ENCODE peak calls at places on chromosomes 16 and 17, in seven cellular contexts. One of them, this sample, is unnamed. For H3K27me3, the result is how much of the 10 kb centered on the place peaks cover.

GRCh38 chr16:27640277-27640600 is 90.3 kb downstream of the KATNIP start:
- DNase-seq in GM23248: no peak
- DNase-seq in GM23338: peak
- DNase-seq in hepatocyte: no peak
- DNase-seq in PC-3: peak
- DNase-seq in MM.1S: no peak
- DNase-seq in HCT116: no peak
- DNase-seq in this sample: no peak

GRCh38 chr16:86971251-86971650 is 345.9 kb downstream of the C16orf95 start:
- DNase-seq in PC-3: no peak
- DNase-seq in GM23248: no peak
- DNase-seq in HCT116: no peak
- DNase-seq in GM23338: no peak
- DNase-seq in MM.1S: no peak
- DNase-seq in hepatocyte: no peak
- DNase-seq in this sample: no peak

GRCh38 chr17:21272881-21273839 is 11.4 kb upstream of the MAP2K3 start:
- DNase-seq in MM.1S: no peak
- DNase-seq in PC-3: peak
- DNase-seq in GM23248: no peak
- DNase-seq in GM23338: no peak
- DNase-seq in HCT116: no peak
- DNase-seq in hepatocyte: no peak
- DNase-seq in this sample: no peak

GRCh38 chr16:23222929-23223328 is 40.4 kb downstream of the SCNN1G start:
- DNase-seq in MM.1S: no peak
- DNase-seq in HCT116: no peak
- DNase-seq in GM23338: peak
- DNase-seq in PC-3: no peak
- DNase-seq in hepatocyte: no peak
- DNase-seq in GM23248: no peak
- DNase-seq in this sample: no peak

GRCh38 chr17:32855620-32856019 is 21.3 kb downstream of the MYO1D start:
- DNase-seq in PC-3: no peak
- DNase-seq in hepatocyte: no peak
- DNase-seq in GM23248: no peak
- DNase-seq in GM23338: no peak
- DNase-seq in HCT116: no peak
- DNase-seq in MM.1S: no peak
- DNase-seq in this sample: no peak

GRCh38 chr17:6893382-6894205 is 62.1 kb upstream of the TEKT1 start:
- DNase-seq in MM.1S: no peak
- DNase-seq in GM23338: peak
- DNase-seq in hepatocyte: no peak
- DNase-seq in PC-3: no peak
- DNase-seq in GM23248: no peak
- DNase-seq in HCT116: no peak
- DNase-seq in this sample: peak

GRCh38 chr17:47076171-47076570 is 97.1 kb upstream of the RPRML start:
- DNase-seq in hepatocyte: no peak
- DNase-seq in MM.1S: no peak
- DNase-seq in PC-3: no peak
- DNase-seq in GM23338: no peak
- DNase-seq in GM23248: peak
- DNase-seq in HCT116: no peak
- DNase-seq in this sample: no peak

GRCh38 chr16:49824600-49824999 is 31.3 kb downstream of the ZNF423 start:
- DNase-seq in GM23338: peak
- DNase-seq in GM23248: no peak
- DNase-seq in MM.1S: no peak
- DNase-seq in PC-3: no peak
- DNase-seq in HCT116: no peak
- DNase-seq in hepatocyte: no peak
- DNase-seq in this sample: no peak

DNA sequence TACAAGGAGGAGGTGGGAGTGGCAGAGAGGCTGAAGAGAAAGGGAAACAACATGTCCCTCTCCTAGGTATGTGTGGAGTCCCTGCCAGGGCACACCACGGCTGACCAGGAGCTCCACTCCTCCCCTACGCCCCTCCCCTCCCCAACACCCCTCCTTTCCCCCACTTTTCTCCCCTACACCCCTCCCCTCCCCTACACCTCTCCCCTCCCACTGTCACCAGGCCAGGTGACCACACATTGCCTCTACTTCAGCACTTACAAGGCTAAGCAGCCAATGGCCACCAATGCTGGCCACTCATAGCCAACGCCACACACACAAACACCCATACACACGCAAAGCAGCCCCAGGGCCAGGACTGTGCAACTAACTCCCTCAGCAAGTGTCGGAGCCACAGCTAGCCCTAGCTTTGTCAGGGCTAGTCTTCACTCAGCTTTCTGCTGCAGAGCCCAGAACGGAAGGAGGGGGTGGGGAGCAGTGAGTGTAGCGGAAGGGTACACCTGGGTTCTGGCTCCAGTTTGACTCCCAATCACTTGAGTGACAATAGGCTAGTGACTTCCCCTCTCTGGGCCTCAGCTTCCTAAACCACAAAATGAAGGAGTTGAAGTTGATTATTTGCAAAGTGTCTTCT is 8.2 kb downstream of the CAVIN1 start:
- DNase-seq in GM23338: no peak
- DNase-seq in GM23248: no peak
- DNase-seq in hepatocyte: no peak
- DNase-seq in HCT116: no peak
- DNase-seq in PC-3: no peak
- DNase-seq in MM.1S: peak
- DNase-seq in this sample: no peak
- TF ChIP-seq EZH2phosphoT487 in GM23338: no peak
- TF ChIP-seq EZH2phosphoT487 in GM23248: no peak
- TF ChIP-seq EZH2phosphoT487 in hepatocyte: no peak
- TF ChIP-seq EZH2phosphoT487 in HCT116: no peak
- TF ChIP-seq EZH2phosphoT487 in PC-3: no peak
- TF ChIP-seq EZH2phosphoT487 in MM.1S: no peak
- TF ChIP-seq EZH2phosphoT487 in this sample: no peak

GRCh38 chr16:55660026-55660425 is 4.2 kb downstream of the SLC6A2 start:
- DNase-seq in GM23338: no peak
- DNase-seq in GM23248: no peak
- DNase-seq in PC-3: no peak
- DNase-seq in hepatocyte: no peak
- DNase-seq in HCT116: no peak
- DNase-seq in MM.1S: no peak
- DNase-seq in this sample: no peak

GRCh38 chr16:55655709-55656694 is at the start of gene SLC6A2:
- DNase-seq in HCT116: no peak
- DNase-seq in GM23248: peak
- DNase-seq in GM23338: peak
- DNase-seq in PC-3: no peak
- DNase-seq in MM.1S: no peak
- DNase-seq in hepatocyte: peak
- DNase-seq in this sample: peak

GRCh38 chr16:55657616-55658015 is 1.8 kb downstream of the SLC6A2 start:
- DNase-seq in MM.1S: no peak
- DNase-seq in GM23338: no peak
- DNase-seq in hepatocyte: no peak
- DNase-seq in HCT116: no peak
- DNase-seq in GM23248: no peak
- DNase-seq in PC-3: no peak
- DNase-seq in this sample: no peak

GRCh38 chr16:55655381-55655708 is 443 bp upstream of the SLC6A2 start:
- DNase-seq in hepatocyte: no peak
- DNase-seq in HCT116: no peak
- DNase-seq in GM23338: no peak
- DNase-seq in GM23248: no peak
- DNase-seq in MM.1S: no peak
- DNase-seq in PC-3: no peak
- DNase-seq in this sample: no peak

GRCh38 chr16:55656695-55657092 is 906 bp downstream of the SLC6A2 start:
- DNase-seq in PC-3: no peak
- DNase-seq in GM23248: no peak
- DNase-seq in MM.1S: no peak
- DNase-seq in HCT116: no peak
- DNase-seq in GM23338: no peak
- DNase-seq in hepatocyte: no peak
- DNase-seq in this sample: no peak
- TF ChIP-seq EZH2 in PC-3: no peak
- TF ChIP-seq EZH2 in GM23248: no peak
- TF ChIP-seq EZH2 in MM.1S: no peak
- TF ChIP-seq EZH2 in HCT116: no peak
- TF ChIP-seq EZH2 in GM23338: peak
- TF ChIP-seq EZH2 in hepatocyte: no peak
- TF ChIP-seq EZH2 in this sample: peak

GRCh38 chr17:81121841-81122733 is 43.2 kb upstream of the PVALEF start:
- DNase-seq in MM.1S: no peak
- DNase-seq in GM23338: peak
- DNase-seq in HCT116: no peak
- DNase-seq in PC-3: no peak
- DNase-seq in hepatocyte: no peak
- DNase-seq in GM23248: peak
- DNase-seq in this sample: no peak

GRCh38 chr17:81120149-81120484 is 45.2 kb upstream of the PVALEF start:
- DNase-seq in MM.1S: no peak
- DNase-seq in GM23248: no peak
- DNase-seq in GM23338: no peak
- DNase-seq in hepatocyte: no peak
- DNase-seq in HCT116: no peak
- DNase-seq in PC-3: peak
- DNase-seq in this sample: peak

GRCh38 chr17:81119223-81120148 is 45.8 kb upstream of the PVALEF start:
- DNase-seq in MM.1S: peak
- DNase-seq in HCT116: peak
- DNase-seq in hepatocyte: peak
- DNase-seq in GM23338: peak
- DNase-seq in PC-3: peak
- DNase-seq in GM23248: peak
- DNase-seq in this sample: peak

GRCh38 chr17:81123052-81124048 is 42.0 kb upstream of the PVALEF start:
- DNase-seq in HCT116: no peak
- DNase-seq in GM23338: no peak
- DNase-seq in GM23248: no peak
- DNase-seq in PC-3: no peak
- DNase-seq in MM.1S: no peak
- DNase-seq in hepatocyte: no peak
- DNase-seq in this sample: no peak

DNA sequence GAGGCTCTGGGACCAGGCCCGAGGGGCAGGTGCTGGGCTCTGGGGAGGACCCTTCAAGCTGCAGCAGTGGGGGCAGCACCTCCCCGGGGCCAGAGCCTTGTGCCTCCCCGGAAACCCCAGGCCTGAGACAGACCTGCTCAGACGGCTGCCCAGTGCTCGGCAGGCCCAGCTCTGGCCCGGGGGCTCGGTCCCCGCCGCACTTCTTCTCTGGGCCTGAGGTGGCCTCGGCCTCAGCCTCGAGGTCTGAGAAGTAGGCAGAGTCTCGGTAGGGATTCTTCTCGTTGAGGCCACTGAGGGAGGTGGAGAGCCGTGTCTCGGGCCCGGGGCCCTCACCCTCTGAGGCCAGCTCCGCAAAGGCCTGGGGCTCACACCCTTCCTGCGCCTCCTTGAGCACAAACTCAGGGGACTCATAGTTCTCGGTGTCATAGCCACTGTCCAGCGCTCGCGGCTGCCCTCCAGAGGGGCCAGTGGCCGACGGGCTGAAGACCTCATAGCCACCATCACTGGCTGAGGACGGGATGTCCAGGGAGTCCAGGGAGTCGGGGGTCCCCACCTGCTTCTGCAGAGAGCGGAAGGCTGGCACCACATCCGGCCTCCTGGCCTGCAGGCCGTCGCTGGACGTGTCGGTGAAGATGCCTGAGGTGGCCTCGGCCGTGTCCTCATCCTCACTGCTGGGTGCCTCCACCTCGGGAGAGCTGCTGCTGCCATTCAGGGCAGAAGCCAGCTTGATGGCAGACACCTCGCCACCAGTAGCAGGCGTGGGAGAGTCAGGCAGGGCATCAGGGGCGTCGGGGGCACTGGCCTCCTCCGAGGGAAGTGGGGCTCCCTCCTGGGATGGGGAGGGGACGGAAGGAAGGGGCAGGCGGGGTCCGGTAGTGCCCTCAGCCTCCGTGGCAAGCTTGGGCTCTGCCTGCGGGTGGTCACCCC is 44.3 kb upstream of the PVALEF start:
- DNase-seq in GM23338: no peak
- DNase-seq in GM23248: no peak
- DNase-seq in hepatocyte: no peak
- DNase-seq in PC-3: no peak
- DNase-seq in MM.1S: no peak
- DNase-seq in HCT116: no peak
- DNase-seq in this sample: no peak
- H3K27me3 ChIP-seq in GM23338: under half
- H3K27me3 ChIP-seq in GM23248: under half
- H3K27me3 ChIP-seq in hepatocyte: under half
- H3K27me3 ChIP-seq in PC-3: under half
- H3K27me3 ChIP-seq in MM.1S: half or more
- H3K27me3 ChIP-seq in HCT116: under half
- H3K27me3 ChIP-seq in this sample: under half

GRCh38 chr17:27571563-27572129 is 59.3 kb upstream of the LGALS9 start:
- DNase-seq in hepatocyte: no peak
- DNase-seq in MM.1S: no peak
- DNase-seq in GM23338: no peak
- DNase-seq in HCT116: no peak
- DNase-seq in PC-3: no peak
- DNase-seq in GM23248: no peak
- DNase-seq in this sample: no peak

GRCh38 chr17:27569257-27569722 is 61.7 kb upstream of the LGALS9 start:
- DNase-seq in hepatocyte: peak
- DNase-seq in MM.1S: no peak
- DNase-seq in HCT116: no peak
- DNase-seq in GM23338: peak
- DNase-seq in GM23248: peak
- DNase-seq in PC-3: peak
- DNase-seq in this sample: peak

GRCh38 chr17:27568811-27569210 is 62.2 kb upstream of the LGALS9 start:
- DNase-seq in PC-3: no peak
- DNase-seq in MM.1S: no peak
- DNase-seq in hepatocyte: no peak
- DNase-seq in GM23338: no peak
- DNase-seq in HCT116: no peak
- DNase-seq in GM23248: no peak
- DNase-seq in this sample: no peak

GRCh38 chr17:27570578-27570914 is 60.4 kb upstream of the LGALS9 start:
- DNase-seq in GM23248: no peak
- DNase-seq in HCT116: no peak
- DNase-seq in MM.1S: no peak
- DNase-seq in PC-3: no peak
- DNase-seq in hepatocyte: no peak
- DNase-seq in GM23338: no peak
- DNase-seq in this sample: no peak

DNA sequence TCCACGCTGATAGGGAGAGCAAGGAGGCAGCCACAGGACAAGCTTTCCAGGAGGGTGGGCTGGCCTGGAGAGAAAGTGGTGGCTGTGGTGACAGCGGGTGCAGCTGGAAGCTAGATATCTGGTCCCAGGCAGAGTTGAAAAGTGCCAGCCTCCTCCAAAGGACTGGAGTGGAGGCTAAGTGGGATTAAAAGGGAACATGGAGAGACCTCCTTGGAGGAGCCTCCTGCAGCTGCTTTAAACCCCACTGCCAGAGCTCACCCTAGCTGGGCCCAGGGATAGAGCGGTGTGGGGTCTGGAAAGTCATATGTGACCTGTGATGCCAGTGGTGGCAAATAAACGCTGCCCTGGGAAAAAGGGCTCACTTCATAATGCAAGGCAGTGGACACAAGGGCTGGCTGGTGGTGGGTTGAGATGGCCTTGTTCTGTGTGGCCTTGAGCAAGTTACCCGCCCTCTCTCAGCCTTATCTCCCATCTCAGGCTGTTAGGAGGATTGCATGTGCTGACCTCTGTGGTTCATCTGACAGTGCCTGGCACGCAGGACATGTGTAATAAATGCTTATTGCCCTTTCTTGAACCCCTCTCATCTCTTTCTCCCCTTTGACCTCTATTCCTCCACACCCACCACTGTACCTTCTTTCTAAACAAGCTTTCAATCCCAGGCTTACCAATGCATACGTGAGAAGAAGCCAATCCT is 61.0 kb upstream of the LGALS9 start:
- DNase-seq in MM.1S: no peak
- DNase-seq in HCT116: no peak
- DNase-seq in GM23248: no peak
- DNase-seq in PC-3: no peak
- DNase-seq in GM23338: no peak
- DNase-seq in hepatocyte: no peak
- DNase-seq in this sample: no peak
- TF ChIP-seq EZH2phosphoT487 in MM.1S: no peak
- TF ChIP-seq EZH2phosphoT487 in HCT116: no peak
- TF ChIP-seq EZH2phosphoT487 in GM23248: no peak
- TF ChIP-seq EZH2phosphoT487 in PC-3: no peak
- TF ChIP-seq EZH2phosphoT487 in GM23338: no peak
- TF ChIP-seq EZH2phosphoT487 in hepatocyte: no peak
- TF ChIP-seq EZH2phosphoT487 in this sample: no peak